ENCODE peak calls at places on chromosomes 1 and 21, in eight cellular contexts. R is tibial artery; H is MCF 10A; X is NCI-H524; K is HT1080; Q is EL; T is T-helper 9 cell; S is activated CD4-positive, CD25-positive, alpha-beta regulatory T cell treated with anti-CD3 and anti-CD28 coated beads, Interleukin-2, amount 50 U/mL, for 16 hours. B is an unnamed sample.

GRCh38 chr1:160428655-160429054 is 28.3 kb downstream of the VANGL2 start:
- DNase-seq in K (peak), H (peak), S (no peak), X (no peak), T (peak), Q (peak), R (no peak), B (peak)

GRCh38 chr1:216600730-216601426 is 122.4 kb downstream of the ESRRG start:
- DNase-seq in R (peak), Q (peak), S (no peak), X (peak), H (peak), K (peak), T (no peak), B (no peak)

GRCh38 chr1:53332833-53333232 is 5.0 kb upstream of the LRP8 start:
- DNase-seq in S (no peak), X (no peak), R (no peak), K (no peak), H (no peak), T (no peak), Q (no peak), B (peak)

GRCh38 chr1:51297401-51298321 is 32.7 kb downstream of the TTC39A start:
- DNase-seq in X (no peak), K (no peak), T (no peak), Q (no peak), H (no peak), S (no peak), R (no peak), B (no peak)

GRCh38 chr21:14551741-14552140 is 5.6 kb upstream of the SAMSN1 start:
- DNase-seq in R (no peak), Q (no peak), K (no peak), T (no peak), H (no peak), X (no peak), S (no peak), B (no peak)

GRCh38 chr1:23868848-23869450 is 859 bp upstream of the FUCA1 start:
- DNase-seq in S (no peak), Q (no peak), H (no peak), K (no peak), R (peak), X (no peak), T (no peak), B (no peak)

GRCh38 chr1:11383553-11384169 is 95.3 kb upstream of the DISP3 start:
- DNase-seq in H (no peak), X (no peak), Q (no peak), K (no peak), S (no peak), T (no peak), R (no peak), B (no peak)

GRCh38 chr1:34088001-34088400 is 77.0 kb downstream of the CSMD2 start:
- DNase-seq in X (no peak), R (no peak), T (no peak), K (no peak), Q (no peak), H (no peak), S (no peak), B (no peak)

GRCh38 chr1:113369040-113369439 is 21.3 kb upstream of the MAGI3 start:
- DNase-seq in S (no peak), T (no peak), K (no peak), H (no peak), X (no peak), Q (no peak), R (no peak), B (no peak)

GRCh38 chr1:92709738-92710137 is 75.2 kb downstream of the EVI5 start:
- DNase-seq in Q (peak), K (peak), X (no peak), H (peak), R (no peak), S (no peak), T (no peak), B (no peak)

GRCh38 chr1:66788231-66788939 is 12.7 kb downstream of the INSL5 start:
- DNase-seq in S (peak), Q (no peak), R (no peak), T (no peak), K (no peak), X (no peak), H (no peak), B (peak)

GRCh38 chr1:43836267-43836951 is 97.2 kb upstream of the ARTN start:
- DNase-seq in X (peak), K (peak), T (peak), H (peak), Q (peak), S (peak), R (no peak), B (peak)

GRCh38 chr21:27476696-27477095 is 509.8 kb upstream of the ADAMTS5 start:
- DNase-seq in T (no peak), K (no peak), X (no peak), R (no peak), S (no peak), Q (peak), H (peak), B (no peak)

GRCh38 chr1:15410223-15410883 is 665 bp downstream of the EFHD2 start:
- DNase-seq in H (no peak), T (no peak), Q (no peak), R (no peak), K (no peak), X (no peak), S (no peak), B (peak)

GRCh38 chr1:91803847-91804545 is 82.0 kb downstream of the TGFBR3 start:
- DNase-seq in H (peak), Q (no peak), R (no peak), S (peak), X (no peak), T (peak), K (peak), B (peak)

GRCh38 chr1:77975386-77975785 is 3.5 kb downstream of the FUBP1 start:
- DNase-seq in R (no peak), T (no peak), Q (peak), K (peak), H (peak), S (no peak), X (no peak), B (no peak)

GRCh38 chr1:18734461-18735368 is 104.1 kb downstream of the PAX7 start:
- DNase-seq in H (no peak), X (no peak), Q (no peak), K (no peak), S (no peak), R (no peak), T (no peak), B (no peak)

GRCh38 chr1:198780376-198780775 is 141.5 kb downstream of the PTPRC start:
- DNase-seq in H (no peak), R (no peak), S (no peak), Q (peak), T (no peak), X (no peak), K (peak), B (no peak)

GRCh38 chr1:218558411-218558810 is 213.3 kb downstream of the TGFB2 start:
- DNase-seq in K (no peak), X (no peak), T (no peak), Q (no peak), R (no peak), S (no peak), H (no peak), B (no peak)

GRCh38 chr1:9691726-9692125 is 40.2 kb downstream of the PIK3CD start:
- DNase-seq in S (no peak), T (no peak), X (no peak), K (no peak), Q (peak), H (no peak), R (no peak), B (no peak)

GRCh38 chr1:5447479-5448070 is 544.6 kb downstream of the NPHP4 start:
- DNase-seq in T (no peak), K (no peak), H (no peak), X (no peak), Q (no peak), S (no peak), R (no peak), B (no peak)

GRCh38 chr1:15957221-15958090 is 18.4 kb downstream of the ZBTB17 start:
- DNase-seq in H (no peak), T (no peak), X (no peak), S (no peak), Q (no peak), K (no peak), R (no peak), B (no peak)

GRCh38 chr1:25042331-25042730 is 112.3 kb upstream of the RUNX3 start:
- DNase-seq in X (no peak), H (no peak), Q (no peak), S (no peak), T (no peak), R (no peak), K (no peak), B (no peak)

GRCh38 chr1:112849425-112849966 is 106.5 kb downstream of the SLC16A1 start:
- DNase-seq in H (peak), R (no peak), S (no peak), X (peak), Q (peak), K (no peak), T (no peak), B (no peak)

GRCh38 chr1:228867093-228867950 is 132.0 kb downstream of the RHOU start:
- DNase-seq in R (no peak), X (peak), K (no peak), H (no peak), Q (no peak), S (no peak), T (no peak), B (no peak)

GRCh38 chr1:219676012-219676770 is 63.3 kb upstream of the ZC3H11B start:
- DNase-seq in Q (peak), R (no peak), H (no peak), T (no peak), S (no peak), X (no peak), K (no peak), B (no peak)

GRCh38 chr21:39137248-39138186 is 45.7 kb downstream of the PSMG1 start:
- DNase-seq in H (peak), R (no peak), K (no peak), S (no peak), Q (peak), X (no peak), T (no peak), B (peak)

GRCh38 chr1:200741808-200742207 is 3.1 kb downstream of the CAMSAP2 start:
- DNase-seq in R (no peak), K (no peak), H (peak), S (no peak), X (no peak), T (no peak), Q (no peak), B (no peak)

GRCh38 chr21:27450216-27450615 is 483.3 kb upstream of the ADAMTS5 start:
- DNase-seq in H (no peak), X (no peak), Q (no peak), K (no peak), S (no peak), T (no peak), R (no peak), B (no peak)

GRCh38 chr1:163875927-163876320 is 554.2 kb downstream of the NUF2 start:
- DNase-seq in Q (peak), K (no peak), T (no peak), H (peak), R (peak), X (no peak), S (no peak), B (no peak)

GRCh38 chr21:38380391-38381137 is 117.7 kb downstream of the ERG start:
- DNase-seq in K (no peak), Q (peak), H (peak), X (peak), T (no peak), R (no peak), S (no peak), B (no peak)

GRCh38 chr1:240820816-240821215 is 208.9 kb upstream of the GREM2 start:
- DNase-seq in R (no peak), K (no peak), X (no peak), S (no peak), T (no peak), H (no peak), Q (peak), B (no peak)